ENCODE peak calls at places on chromosomes 6 and 20, in four cellular contexts. One of them, this sample, is unnamed.
A peak's percentile ranks its signal among the peaks of the same experiment; 100 is the strongest.

GRCh38 chr6:106731144-106731842 is 101.9 kb downstream of the QRSL1 start:
- DNase-seq in H9: no peak
- DNase-seq in IMR-90: no peak
- DNase-seq in H1: no peak
- DNase-seq in this sample: no peak

GRCh38 chr6:94494500-94494899 is 1075.1 kb upstream of the EPHA7 start:
- DNase-seq in H9: no peak
- DNase-seq in H1: no peak
- DNase-seq in IMR-90: no peak
- DNase-seq in this sample: no peak

GRCh38 chr20:32574296-32575226 is 10.6 kb downstream of the NOL4L start:
- DNase-seq in H1: no peak
- DNase-seq in IMR-90: peak; percentile 88
- DNase-seq in H9: peak; percentile 64
- DNase-seq in this sample: peak; percentile 83

GRCh38 chr20:25079171-25079570 is 2.8 kb downstream of the VSX1 start:
- DNase-seq in IMR-90: no peak
- DNase-seq in H1: no peak
- DNase-seq in H9: no peak
- DNase-seq in this sample: no peak

GRCh38 chr20:58570181-58570859 is 55.1 kb upstream of the APCDD1L start:
- DNase-seq in H9: no peak
- DNase-seq in IMR-90: no peak
- DNase-seq in H1: no peak
- DNase-seq in this sample: no peak

GRCh38 chr6:30819287-30819917 is 64.9 kb upstream of the DDR1 start:
- DNase-seq in H1: no peak
- DNase-seq in IMR-90: peak; percentile 66
- DNase-seq in H9: no peak
- DNase-seq in this sample: peak; percentile 57

GRCh38 chr6:80214436-80215022 is 108.1 kb downstream of the BCKDHB start:
- DNase-seq in H9: no peak
- DNase-seq in H1: no peak
- DNase-seq in IMR-90: peak; percentile 70
- DNase-seq in this sample: peak; percentile 62

GRCh38 chr6:73579851-73580246 is 59.0 kb upstream of the EEF1A1 start:
- DNase-seq in IMR-90: peak; percentile 91
- DNase-seq in H1: no peak
- DNase-seq in H9: peak; percentile 79
- DNase-seq in this sample: peak; percentile 95

GRCh38 chr6:111952821-111953535 is 79.7 kb upstream of the FYN start:
- DNase-seq in H1: no peak
- DNase-seq in IMR-90: peak; percentile 31
- DNase-seq in H9: no peak
- DNase-seq in this sample: no peak

GRCh38 chr6:166595949-166596348 is 9.5 kb upstream of the RAMACL start:
- DNase-seq in IMR-90: no peak
- DNase-seq in H9: no peak
- DNase-seq in H1: no peak
- DNase-seq in this sample: no peak

GRCh38 chr20:56765172-56766073 is 136.3 kb downstream of the TFAP2C start:
- DNase-seq in H1: no peak
- DNase-seq in IMR-90: no peak
- DNase-seq in H9: no peak
- DNase-seq in this sample: no peak

GRCh38 chr6:85865665-85866372 is 223.1 kb upstream of the SYNCRIP start:
- DNase-seq in IMR-90: peak; percentile 71
- DNase-seq in H9: no peak
- DNase-seq in H1: no peak
- DNase-seq in this sample: peak; percentile 18

GRCh38 chr20:58696411-58696961 is 3.9 kb downstream of the NPEPL1 start:
- DNase-seq in IMR-90: no peak
- DNase-seq in H1: no peak
- DNase-seq in H9: peak; percentile 21
- DNase-seq in this sample: no peak

GRCh38 chr6:34560366-34561226 is 4.5 kb upstream of the SPDEF start:
- DNase-seq in H9: no peak
- DNase-seq in H1: no peak
- DNase-seq in IMR-90: peak; percentile 75
- DNase-seq in this sample: peak; percentile 62

GRCh38 chr6:128507337-128508310 is 12.8 kb downstream of the PTPRK start:
- DNase-seq in IMR-90: peak; percentile 79
- DNase-seq in H9: no peak
- DNase-seq in H1: no peak
- DNase-seq in this sample: no peak

GRCh38 chr6:75149253-75149652 is 56.6 kb downstream of the COL12A1 start:
- DNase-seq in IMR-90: peak; percentile 47
- DNase-seq in H1: no peak
- DNase-seq in H9: no peak
- DNase-seq in this sample: no peak

GRCh38 chr20:33648396-33649004 is 13.6 kb upstream of the C20orf144 start:
- DNase-seq in IMR-90: no peak
- DNase-seq in H1: no peak
- DNase-seq in H9: no peak
- DNase-seq in this sample: no peak

GRCh38 chr20:36237477-36237876 is 1.2 kb downstream of the AAR2 start:
- DNase-seq in H1: no peak
- DNase-seq in H9: no peak
- DNase-seq in IMR-90: no peak
- DNase-seq in this sample: no peak

GRCh38 chr6:47093169-47093568 is 51.0 kb upstream of the ADGRF1 start:
- DNase-seq in H1: no peak
- DNase-seq in H9: no peak
- DNase-seq in IMR-90: no peak
- DNase-seq in this sample: no peak

GRCh38 chr20:5652626-5653573 is 97.3 kb upstream of the SHLD1 start:
- DNase-seq in H9: no peak
- DNase-seq in H1: no peak
- DNase-seq in IMR-90: peak; percentile 98
- DNase-seq in this sample: no peak

GRCh38 chr20:25464501-25465204 is 57.2 kb downstream of the GINS1 start:
- DNase-seq in IMR-90: no peak
- DNase-seq in H9: no peak
- DNase-seq in H1: no peak
- DNase-seq in this sample: no peak

GRCh38 chr20:61303217-61303616 is 51.2 kb downstream of the CDH4 start:
- DNase-seq in H1: no peak
- DNase-seq in H9: no peak
- DNase-seq in IMR-90: no peak
- DNase-seq in this sample: no peak

GRCh38 chr6:33957391-33958207 is 153.8 kb upstream of the MLN start:
- DNase-seq in H9: no peak
- DNase-seq in H1: no peak
- DNase-seq in IMR-90: no peak
- DNase-seq in this sample: no peak

GRCh38 chr20:45470262-45470931 is 844 bp downstream of the WFDC2 start:
- DNase-seq in H1: peak; percentile 87
- DNase-seq in H9: peak; percentile 70
- DNase-seq in IMR-90: no peak
- DNase-seq in this sample: peak; percentile 58

GRCh38 chr6:17705428-17705777 is 1.3 kb downstream of the NUP153 start:
- DNase-seq in H1: no peak
- DNase-seq in IMR-90: peak; percentile 75
- DNase-seq in H9: no peak
- DNase-seq in this sample: peak; percentile 70

GRCh38 chr20:25313608-25314007 is 65.7 kb downstream of the PYGB start:
- DNase-seq in IMR-90: no peak
- DNase-seq in H1: no peak
- DNase-seq in H9: no peak
- DNase-seq in this sample: no peak

GRCh38 chr20:55893031-55893430 is 112.3 kb downstream of the CBLN4 start:
- DNase-seq in H9: no peak
- DNase-seq in IMR-90: no peak
- DNase-seq in H1: no peak
- DNase-seq in this sample: no peak

GRCh38 chr6:143449731-143450452 is 603 bp downstream of the ADAT2 start:
- DNase-seq in H1: peak; percentile 55
- DNase-seq in H9: peak; percentile 36
- DNase-seq in IMR-90: peak; percentile 23
- DNase-seq in this sample: peak; percentile 41

GRCh38 chr20:3739926-3740599 is 7.6 kb downstream of the HSPA12B start:
- DNase-seq in H9: peak; percentile 29
- DNase-seq in IMR-90: no peak
- DNase-seq in H1: no peak
- DNase-seq in this sample: no peak

GRCh38 chr20:61874421-61875068 is 191.1 kb downstream of the TAF4 start:
- DNase-seq in IMR-90: peak; percentile 18
- DNase-seq in H1: peak; percentile 77
- DNase-seq in H9: peak; percentile 83
- DNase-seq in this sample: peak; percentile 73

GRCh38 chr6:16576391-16577368 is 184.6 kb downstream of the ATXN1 start:
- DNase-seq in H1: no peak
- DNase-seq in H9: no peak
- DNase-seq in IMR-90: no peak
- DNase-seq in this sample: no peak

GRCh38 chr6:163861627-163862026 is 447.1 kb downstream of the QKI start:
- DNase-seq in H9: no peak
- DNase-seq in IMR-90: no peak
- DNase-seq in H1: no peak
- DNase-seq in this sample: no peak

GRCh38 chr6:4950849-4951533 is 52.8 kb downstream of the RPP40 start:
- DNase-seq in H1: peak; percentile 39
- DNase-seq in IMR-90: no peak
- DNase-seq in H9: no peak
- DNase-seq in this sample: no peak

GRCh38 chr6:35782424-35782823 is 1.6 kb downstream of the CLPSL1 start:
- DNase-seq in IMR-90: no peak
- DNase-seq in H9: no peak
- DNase-seq in H1: no peak
- DNase-seq in this sample: no peak

GRCh38 chr20:57786304-57786942 is 76.6 kb upstream of the PMEPA1 start:
- DNase-seq in H1: no peak
- DNase-seq in IMR-90: no peak
- DNase-seq in H9: peak; percentile 16
- DNase-seq in this sample: no peak

GRCh38 chr6:138405816-138406403 is 1.9 kb downstream of the HEBP2 start:
- DNase-seq in IMR-90: no peak
- DNase-seq in H9: no peak
- DNase-seq in H1: no peak
- DNase-seq in this sample: no peak

DNA sequence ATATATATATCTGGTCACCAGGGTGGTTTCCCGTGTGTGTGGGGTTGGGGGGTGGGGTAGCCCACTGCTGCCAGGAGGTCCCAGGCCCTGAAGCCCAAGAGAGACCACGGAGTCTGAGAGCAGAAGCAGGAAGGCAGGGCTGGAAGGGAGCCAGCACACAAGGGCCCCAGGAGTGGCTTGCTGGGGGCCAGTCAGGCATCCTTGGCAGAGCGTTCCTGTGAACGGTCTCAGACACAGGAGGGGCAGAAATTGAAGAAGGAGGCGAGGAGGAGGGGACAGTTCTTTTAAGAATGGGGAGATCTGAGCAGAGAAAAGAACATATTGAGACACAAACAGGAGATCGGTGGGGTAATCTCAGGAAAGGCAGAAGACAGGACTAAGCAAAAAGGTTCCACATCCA is 1.9 kb upstream of the EBF4 start:
- DNase-seq in H9: no peak
- DNase-seq in IMR-90: no peak
- DNase-seq in H1: no peak
- DNase-seq in this sample: no peak
- H3K27me3 ChIP-seq in H9: peaks cover 52% of the 10 kb centered on the region
- H3K27me3 ChIP-seq in IMR-90: peaks cover 61% of the 10 kb centered on the region
- H3K27me3 ChIP-seq in H1: peaks cover 52% of the 10 kb centered on the region
- H3K27me3 ChIP-seq in this sample: peaks cover 56% of the 10 kb centered on the region

GRCh38 chr6:84455630-84456029 is 228.2 kb upstream of the CEP162 start:
- DNase-seq in H1: no peak
- DNase-seq in H9: no peak
- DNase-seq in IMR-90: no peak
- DNase-seq in this sample: no peak

GRCh38 chr6:84457276-84457675 is 229.8 kb upstream of the CEP162 start:
- DNase-seq in H1: no peak
- DNase-seq in H9: no peak
- DNase-seq in IMR-90: no peak
- DNase-seq in this sample: peak; percentile 3

GRCh38 chr6:84450018-84450417 is 222.6 kb upstream of the CEP162 start:
- DNase-seq in IMR-90: no peak
- DNase-seq in H1: no peak
- DNase-seq in H9: no peak
- DNase-seq in this sample: no peak

GRCh38 chr6:84456803-84457202 is 229.4 kb upstream of the CEP162 start:
- DNase-seq in H9: no peak
- DNase-seq in IMR-90: no peak
- DNase-seq in H1: no peak
- DNase-seq in this sample: no peak

DNA sequence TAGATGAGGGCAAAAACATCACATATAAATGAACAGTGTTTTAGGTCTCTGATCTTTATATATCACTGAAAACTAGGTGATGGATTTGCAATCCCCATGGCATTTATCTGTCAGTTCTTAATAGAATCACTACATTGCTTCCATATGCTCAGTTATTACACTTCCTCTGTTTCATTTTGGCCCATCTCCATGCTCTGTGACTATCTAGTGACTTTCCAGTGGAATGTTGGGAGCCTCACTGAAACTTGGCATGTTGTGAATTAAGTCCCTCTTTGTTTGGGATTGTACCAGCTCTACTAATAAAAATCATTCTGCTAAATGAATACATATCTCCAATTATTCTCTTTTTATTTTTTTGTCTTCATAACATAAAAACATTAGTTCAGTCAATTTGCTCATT is 226.1 kb upstream of the CEP162 start:
- DNase-seq in IMR-90: no peak
- DNase-seq in H1: no peak
- DNase-seq in H9: no peak
- DNase-seq in this sample: no peak
- H3K56ac ChIP-seq in IMR-90: no peak overlapping the region
- H3K56ac ChIP-seq in H1: no peak overlapping the region
- H3K56ac ChIP-seq in H9: no peak overlapping the region
- H3K56ac ChIP-seq in this sample: no peak overlapping the region

GRCh38 chr6:43747734-43748133 is 22.3 kb upstream of the VEGFA start:
- DNase-seq in H1: peak; percentile 16
- DNase-seq in IMR-90: no peak
- DNase-seq in H9: peak; percentile 5
- DNase-seq in this sample: no peak
- H3K27me3 ChIP-seq in H1: no peaks in the 10 kb centered on the region
- H3K27me3 ChIP-seq in IMR-90: peaks cover 45% of the 10 kb centered on the region
- H3K27me3 ChIP-seq in H9: no peaks in the 10 kb centered on the region
- H3K27me3 ChIP-seq in this sample: no peaks in the 10 kb centered on the region

DNA sequence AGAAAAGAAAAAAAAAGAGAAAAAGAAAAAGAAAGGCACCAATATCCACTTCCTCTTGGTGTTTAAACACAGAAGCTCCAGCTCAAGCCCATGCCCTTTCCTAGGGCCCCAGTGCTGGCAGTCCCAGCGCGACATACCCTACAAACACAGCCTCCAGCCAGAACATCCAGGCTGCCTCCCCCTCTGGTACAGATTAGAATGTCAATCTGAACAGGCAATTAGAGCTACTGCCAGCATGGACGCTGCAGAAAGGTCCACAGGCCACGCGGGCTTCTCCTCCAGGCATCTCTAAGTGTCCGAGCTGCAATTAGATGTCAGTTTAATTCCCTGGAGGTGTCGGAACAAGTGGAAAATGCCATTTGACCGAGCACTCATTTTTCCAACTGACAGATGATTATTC is 79.6 kb downstream of the ATP9A start:
- DNase-seq in IMR-90: no peak
- DNase-seq in H9: no peak
- DNase-seq in H1: no peak
- DNase-seq in this sample: no peak
- H3K56ac ChIP-seq in IMR-90: no peak overlapping the region
- H3K56ac ChIP-seq in H9: no peak overlapping the region
- H3K56ac ChIP-seq in H1: no peak overlapping the region
- H3K56ac ChIP-seq in this sample: no peak overlapping the region

GRCh38 chr20:10640897-10641296 is 32.9 kb downstream of the JAG1 start:
- DNase-seq in H1: no peak
- DNase-seq in IMR-90: no peak
- DNase-seq in H9: no peak
- DNase-seq in this sample: peak; percentile 86
- H3K27me3 ChIP-seq in H1: no peaks in the 10 kb centered on the region
- H3K27me3 ChIP-seq in IMR-90: no peaks in the 10 kb centered on the region
- H3K27me3 ChIP-seq in H9: no peaks in the 10 kb centered on the region
- H3K27me3 ChIP-seq in this sample: no peaks in the 10 kb centered on the region

This sample was measured in mesendoderm.